ENCODE peak calls at places on chromosomes 5 and 9, in six cellular contexts. U is PC-9, T is SJSA1, S is body of pancreas, X is ovary, H is NCI-H510A treated with DMSO at 0.1 percent for 48 hours. V is an unnamed sample.

GRCh38 chr5:56147679-56148230 is 85.4 kb downstream of the ANKRD55 start:
- DNase-seq in U (no peak), T (no peak), S (no peak), X (no peak), H (no peak), V (no peak)

GRCh38 chr5:172245046-172245445 is 38.5 kb downstream of the UBTD2 start:
- DNase-seq in U (no peak), T (no peak), S (no peak), X (no peak), H (no peak), V (no peak)

GRCh38 chr9:18385676-18386075 is 88.3 kb upstream of the ADAMTSL1 start:
- DNase-seq in U (no peak), T (no peak), S (no peak), X (no peak), H (no peak), V (no peak)

GRCh38 chr9:19516348-19516747 is 107.5 kb downstream of the ACER2 start:
- DNase-seq in U (no peak), T (no peak), S (no peak), X (no peak), H (no peak), V (no peak)

GRCh38 chr9:35079041-35079425 is 709 bp downstream of the FANCG start:
- DNase-seq in U (peak; percentile 1), T (no peak), S (no peak), X (no peak), H (no peak), V (no peak)

GRCh38 chr9:117300686-117301085 is 114.2 kb downstream of the ASTN2 start:
- DNase-seq in U (no peak), T (no peak), S (no peak), X (no peak), H (no peak), V (no peak)

GRCh38 chr5:139574641-139575312 is 13.6 kb downstream of the UBE2D2 start:
- DNase-seq in U (no peak), T (peak; percentile 32), S (no peak), X (no peak), H (no peak), V (no peak)

GRCh38 chr5:120538149-120538548 is 74.0 kb downstream of the PRR16 start:
- DNase-seq in U (no peak), T (no peak), S (no peak), X (no peak), H (no peak), V (peak; percentile 40)

GRCh38 chr5:32639943-32640342 is 54.6 kb downstream of the SUB1 start:
- DNase-seq in U (peak; percentile 46), T (no peak), S (no peak), X (no peak), H (no peak), V (no peak)

GRCh38 chr9:33277484-33277883 is 12.6 kb downstream of the CHMP5 start:
- DNase-seq in U (no peak), T (no peak), S (no peak), X (no peak), H (no peak), V (no peak)

GRCh38 chr5:135193213-135194125 is 159.4 kb upstream of the PITX1 start:
- DNase-seq in U (no peak), T (no peak), S (no peak), X (no peak), H (no peak), V (no peak)

GRCh38 chr5:14141764-14142163 is 1.4 kb upstream of the TRIO start:
- DNase-seq in U (no peak), T (no peak), S (no peak), X (no peak), H (no peak), V (no peak)

GRCh38 chr5:154258531-154259217 is 68.1 kb downstream of the GALNT10 start:
- DNase-seq in U (no peak), T (no peak), S (no peak), X (no peak), H (no peak), V (no peak)

GRCh38 chr9:77475641-77476473 is 172.3 kb downstream of the GNA14 start:
- DNase-seq in U (no peak), T (peak; percentile 49), S (no peak), X (no peak), H (peak; percentile 31), V (no peak)

V was measured in HS-27A.